ENCODE peak calls at places on chromosome 18, in eight cellular contexts. E is effector memory CD4-positive, alpha-beta T cell; A is cardiac muscle cell; J is CD4-positive, CD25-positive, alpha-beta regulatory T cell; P is SJCRH30; V is IMR-90; L is A549; U is testis. T is an unnamed sample. For H3K4me1, the result is how much of the 10 kb centered on the place peaks cover.

GRCh38 chr18:23752796-23753195 is 63.5 kb downstream of the LAMA3 start:
- DNase-seq in P (no peak), J (no peak), V (no peak), L (no peak), U (peak), A (no peak), E (no peak), T (peak)

GRCh38 chr18:53698907-53699306 is 525.6 kb downstream of the MBD2 start:
- DNase-seq in U (peak), A (peak), E (no peak), P (peak), J (peak), L (peak), V (no peak), T (peak)

GRCh38 chr18:54786211-54786610 is 42.1 kb upstream of the RAB27B start:
- DNase-seq in J (no peak), U (no peak), V (no peak), L (no peak), E (no peak), P (no peak), A (no peak), T (no peak)

GRCh38 chr18:12668041-12668440 is 10.1 kb upstream of the SPIRE1 start:
- DNase-seq in U (no peak), J (no peak), L (no peak), A (no peak), E (no peak), P (no peak), V (no peak), T (no peak)

GRCh38 chr18:42137671-42138375 is 182.8 kb downstream of the PIK3C3 start:
- DNase-seq in A (no peak), V (no peak), E (no peak), U (no peak), L (no peak), P (no peak), J (no peak), T (no peak)

GRCh38 chr18:59735269-59735860 is 38.1 kb upstream of the CCBE1 start:
- DNase-seq in A (peak), E (no peak), L (no peak), U (no peak), J (no peak), P (no peak), V (no peak), T (no peak)

GRCh38 chr18:5892772-5893431 is 2.4 kb downstream of the TMEM200C start:
- DNase-seq in V (peak), J (no peak), L (no peak), P (no peak), U (no peak), E (no peak), A (no peak), T (no peak)

GRCh38 chr18:76487782-76488181 is 7.3 kb downstream of the ZNF516 start:
- DNase-seq in P (peak), E (no peak), V (no peak), J (no peak), L (no peak), U (no peak), A (no peak), T (no peak)

GRCh38 chr18:45628979-45629958 is 14.0 kb downstream of the SLC14A2 start:
- DNase-seq in P (no peak), U (no peak), J (no peak), L (peak), A (no peak), V (peak), E (no peak), T (peak)

GRCh38 chr18:49007663-49008062 is 56.9 kb upstream of the SMAD7 start:
- DNase-seq in V (no peak), J (no peak), A (no peak), L (no peak), P (no peak), E (no peak), U (no peak), T (no peak)

GRCh38 chr18:2978208-2978607 is 34.7 kb downstream of the LPIN2 start:
- DNase-seq in L (no peak), A (no peak), P (no peak), E (no peak), V (no peak), U (no peak), J (no peak), T (peak)

GRCh38 chr18:904135-905090 is at the start of gene ADCYAP1:
- DNase-seq in P (no peak), J (no peak), U (peak), V (no peak), A (no peak), E (no peak), L (peak), T (peak)

GRCh38 chr18:48973731-48974130 is 23.0 kb upstream of the SMAD7 start:
- DNase-seq in P (no peak), L (no peak), U (no peak), E (no peak), V (peak), J (no peak), A (peak), T (no peak)

GRCh38 chr18:58520964-58521363 is 107.9 kb downstream of the ALPK2 start:
- DNase-seq in U (no peak), A (no peak), L (no peak), E (no peak), P (peak), V (peak), J (no peak), T (peak)

GRCh38 chr18:64260810-64261209 is 111.9 kb upstream of the LINC00305 start:
- DNase-seq in L (no peak), A (no peak), U (no peak), V (no peak), P (no peak), E (no peak), J (no peak), T (no peak)

GRCh38 chr18:53489266-53489665 is 735.2 kb downstream of the MBD2 start:
- DNase-seq in A (no peak), U (no peak), L (no peak), E (no peak), V (no peak), P (no peak), J (no peak), T (no peak)

GRCh38 chr18:7688580-7688979 is 121.5 kb downstream of the PTPRM start:
- DNase-seq in P (no peak), L (no peak), U (no peak), J (no peak), A (no peak), V (no peak), E (no peak), T (no peak)

GRCh38 chr18:35143615-35144596 is 96.9 kb upstream of the ZNF397 start:
- DNase-seq in P (peak), U (peak), V (peak), A (peak), E (no peak), J (peak), L (peak), T (peak)

GRCh38 chr18:57819671-57820460 is 16.8 kb upstream of the ATP8B1 start:
- DNase-seq in A (peak), U (peak), L (peak), J (no peak), E (no peak), P (peak), V (peak), T (peak)

GRCh38 chr18:35861367-35862114 is 110.9 kb upstream of the RMP24 start:
- DNase-seq in P (no peak), L (no peak), A (peak), E (no peak), U (peak), V (no peak), J (no peak), T (peak)

GRCh38 chr18:7950380-7951143 is 383.4 kb downstream of the PTPRM start:
- DNase-seq in E (no peak), U (no peak), V (peak), A (no peak), J (peak), P (no peak), L (peak), T (peak)

GRCh38 chr18:24514439-24514838 is 54.0 kb downstream of the HRH4 start:
- DNase-seq in E (no peak), P (peak), V (peak), L (peak), U (no peak), J (peak), A (no peak), T (peak)

GRCh38 chr18:24055878-24056277 is 41.3 kb downstream of the TTC39C start:
- DNase-seq in L (no peak), E (no peak), U (no peak), J (no peak), P (no peak), V (peak), A (peak), T (no peak)

GRCh38 chr18:51037230-51037629 is 7.2 kb downstream of the SMAD4 start:
- DNase-seq in V (no peak), A (no peak), U (no peak), L (no peak), P (no peak), E (no peak), J (no peak), T (no peak)
- H3K4me1 ChIP-seq in V (under half), A (under half), U (half or more), L (under half), P (under half), E (under half), J (half or more), T (under half)

DNA sequence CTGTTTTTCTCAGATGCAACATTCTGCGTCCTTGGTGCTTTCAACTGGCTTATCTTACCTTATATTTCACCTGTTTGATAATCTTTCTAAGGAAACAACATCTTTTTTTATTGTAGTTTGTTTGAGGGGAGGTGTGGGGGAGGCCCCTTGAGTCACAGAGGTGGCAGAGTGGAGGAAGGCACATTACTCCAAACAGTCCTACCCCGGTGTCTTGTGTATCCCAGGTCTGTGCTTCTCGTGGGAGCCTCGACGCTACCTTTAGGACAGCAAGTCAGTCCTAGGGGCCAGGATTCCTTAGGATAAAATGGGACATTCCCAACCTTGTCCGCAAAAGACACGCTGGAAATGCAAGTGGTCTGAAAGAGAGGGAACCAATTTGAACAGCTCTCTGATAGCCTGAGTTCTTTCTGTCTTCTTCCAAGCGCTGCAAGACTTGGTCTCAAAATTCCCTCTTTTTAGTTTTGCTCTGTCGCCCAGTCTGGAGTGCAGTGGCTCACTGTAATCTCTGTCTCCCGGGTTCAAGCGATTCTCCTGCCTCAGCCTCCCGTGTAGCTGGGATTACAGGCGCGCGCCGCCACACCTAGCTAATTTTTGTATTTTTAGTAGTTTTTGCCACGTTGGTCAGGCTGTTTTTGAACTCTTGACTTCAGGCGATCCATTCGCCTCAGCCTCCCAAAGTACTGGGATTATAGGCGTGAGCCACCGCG is 4.0 kb downstream of the GATA6 start:
- DNase-seq in E (no peak), V (no peak), A (no peak), J (no peak), U (no peak), P (no peak), L (no peak), T (no peak)
- H3K4me3 ChIP-seq in E (no peak), V (peak), A (peak), J (no peak), U (peak), P (no peak), L (no peak), T (peak)

DNA sequence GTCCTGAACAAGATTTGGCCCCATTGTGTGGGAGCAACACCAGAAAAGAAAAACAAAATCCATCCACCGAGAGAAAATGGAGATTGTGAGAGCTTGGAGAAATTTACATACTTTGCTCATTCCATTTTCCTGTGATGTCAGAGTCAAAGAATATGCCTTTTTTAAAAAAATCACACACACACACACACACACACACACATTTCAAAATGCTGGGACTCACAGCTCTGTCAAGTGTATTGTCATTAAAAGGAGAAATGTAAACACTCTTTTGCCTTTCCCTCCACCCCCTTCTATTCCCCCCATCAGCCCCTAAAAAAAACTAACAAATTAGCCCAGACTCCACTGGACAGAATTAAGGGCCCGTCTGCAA is 52.4 kb upstream of the CTAGE1 start:
- DNase-seq in P (no peak), A (no peak), V (peak), E (no peak), J (no peak), L (no peak), U (no peak), T (no peak)
- H3K4me1 ChIP-seq in P (under half), A (half or more), V (under half), E (under half), J (under half), L (half or more), U (under half), T (under half)

GRCh38 chr18:79930020-79930642 is 21.3 kb downstream of the SLC66A2 start:
- DNase-seq in J (no peak), U (no peak), E (no peak), P (no peak), A (no peak), L (no peak), V (peak), T (peak)
- H3K4me3 ChIP-seq in J (no peak), U (no peak), E (no peak), P (no peak), A (no peak), L (no peak), V (no peak), T (no peak)

T was measured in fibroblast of lung.